ENCODE peak calls at places on chromosome 1, in four cellular contexts. M is left ventricle myocardium inferior, F is Calu3, R is tibial nerve. G is an unnamed sample.
A peak's percentile ranks its signal among the peaks of the same experiment; 100 is the strongest.

GRCh38 chr1:153849487-153850185 is 73.1 kb downstream of the GATAD2B start:
- DNase-seq in M (no peak), F (no peak), R (no peak), G (no peak)

GRCh38 chr1:200919386-200919785 is 24.7 kb downstream of the INAVA start:
- DNase-seq in M (no peak), F (no peak), R (no peak), G (no peak)

GRCh38 chr1:89725016-89725380 is 92.1 kb downstream of the LRRC8C start:
- DNase-seq in M (peak; percentile 41), F (no peak), R (no peak), G (peak; percentile 83)

GRCh38 chr1:208179303-208179702 is 64.9 kb downstream of the PLXNA2 start:
- DNase-seq in M (no peak), F (no peak), R (no peak), G (no peak)

GRCh38 chr1:147600119-147601111 is 59.1 kb downstream of the BCL9 start:
- DNase-seq in M (no peak), F (no peak), R (no peak), G (peak; percentile 85)

GRCh38 chr1:209537336-209538114 is 46.0 kb upstream of the CAMK1G start:
- DNase-seq in M (no peak), F (no peak), R (no peak), G (no peak)

GRCh38 chr1:145975216-145975615 is 10.7 kb downstream of the POLR3GL start:
- DNase-seq in M (no peak), F (no peak), R (no peak), G (no peak)

GRCh38 chr1:8343464-8344001 is 25.6 kb downstream of the SLC45A1 start:
- DNase-seq in M (peak; percentile 67), F (peak; percentile 53), R (peak; percentile 60), G (peak; percentile 98)

GRCh38 chr1:154404984-154405761 is at the start of gene IL6R:
- DNase-seq in M (peak; percentile 94), F (peak; percentile 92), R (peak; percentile 90), G (peak; percentile 97)

GRCh38 chr1:28592314-28593071 is 428 bp downstream of the RAB42 start:
- DNase-seq in M (peak; percentile 21), F (peak; percentile 17), R (no peak), G (peak; percentile 33)

GRCh38 chr1:151327223-151327902 is at the start of gene PI4KB:
- DNase-seq in M (peak; percentile 87), F (peak; percentile 96), R (peak; percentile 87), G (peak; percentile 96)

GRCh38 chr1:90176530-90176929 is 181.6 kb downstream of the ZNF326 start:
- DNase-seq in M (no peak), F (peak; percentile 29), R (no peak), G (no peak)

GRCh38 chr1:247681288-247681897 is 1.9 kb upstream of the OR13G1 start:
- DNase-seq in M (no peak), F (peak; percentile 16), R (no peak), G (no peak)

GRCh38 chr1:22411589-22411988 is 40.1 kb upstream of the ZBTB40 start:
- DNase-seq in M (no peak), F (no peak), R (no peak), G (no peak)
- TF ChIP-seq CTCF in M (no peak), F (no peak), R (no peak), G (no peak)

DNA sequence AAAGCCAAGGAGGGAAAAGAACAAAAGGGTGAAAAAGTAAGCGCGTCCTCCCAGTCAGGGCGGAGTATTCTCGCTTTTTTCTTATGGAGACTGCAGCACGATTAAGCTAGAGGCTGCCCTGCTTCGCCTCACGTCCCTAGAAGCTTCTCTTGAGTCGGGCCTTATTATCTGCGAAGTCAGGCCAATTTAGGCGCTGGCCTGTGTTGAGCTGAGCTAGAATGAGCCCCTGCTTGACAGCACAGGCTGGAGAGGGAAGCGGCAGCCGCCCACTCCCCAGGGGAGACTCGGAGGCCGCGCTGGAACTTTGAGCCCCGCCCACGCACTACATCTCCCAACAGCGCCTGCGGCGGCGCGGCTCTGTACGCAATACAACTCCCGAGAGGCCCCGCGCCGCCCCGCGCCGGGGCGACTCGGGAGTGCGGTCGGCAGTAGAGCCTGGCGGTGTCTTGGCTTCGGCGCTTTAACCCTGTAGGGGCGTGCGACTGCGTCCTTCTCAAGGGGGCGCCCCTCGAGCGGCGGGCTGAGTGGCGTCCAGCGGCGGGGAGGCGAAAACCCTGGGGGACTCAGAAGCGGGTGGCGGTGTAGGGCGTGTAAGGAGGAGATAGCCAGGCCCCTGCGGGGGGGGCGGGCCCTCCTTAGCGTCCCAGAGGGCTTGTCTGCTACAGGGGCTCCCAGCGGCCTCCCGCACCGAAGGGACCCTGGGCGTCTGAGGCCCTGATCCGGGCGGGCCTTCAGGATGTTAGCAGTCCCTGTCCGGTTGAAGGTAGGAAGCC is 888 bp downstream of the ZNF436 start:
- DNase-seq in M (peak; percentile 92), F (peak; percentile 82), R (peak; percentile 89), G (peak; percentile 91)
- TF ChIP-seq CTCF in M (peak; percentile 25), F (peak; percentile 10), R (no peak), G (peak; percentile 14)

GRCh38 chr1:37945743-37946702 is 830 bp downstream of the INPP5B start:
- DNase-seq in M (peak; percentile 50), F (no peak), R (peak; percentile 43), G (peak; percentile 94)

GRCh38 chr1:37947364-37947763 is 511 bp upstream of the INPP5B start:
- DNase-seq in M (no peak), F (no peak), R (no peak), G (no peak)

GRCh38 chr1:37946703-37947360 is at the start of gene INPP5B:
- DNase-seq in M (peak; percentile 91), F (peak; percentile 89), R (peak; percentile 81), G (peak; percentile 95)

GRCh38 chr1:37944816-37945215 is 2.0 kb downstream of the INPP5B start:
- DNase-seq in M (no peak), F (no peak), R (no peak), G (no peak)

GRCh38 chr1:37944091-37944763 is 2.6 kb downstream of the INPP5B start:
- DNase-seq in M (no peak), F (no peak), R (no peak), G (peak; percentile 29)
- TF ChIP-seq CTCF in M (no peak), F (no peak), R (no peak), G (no peak)

DNA sequence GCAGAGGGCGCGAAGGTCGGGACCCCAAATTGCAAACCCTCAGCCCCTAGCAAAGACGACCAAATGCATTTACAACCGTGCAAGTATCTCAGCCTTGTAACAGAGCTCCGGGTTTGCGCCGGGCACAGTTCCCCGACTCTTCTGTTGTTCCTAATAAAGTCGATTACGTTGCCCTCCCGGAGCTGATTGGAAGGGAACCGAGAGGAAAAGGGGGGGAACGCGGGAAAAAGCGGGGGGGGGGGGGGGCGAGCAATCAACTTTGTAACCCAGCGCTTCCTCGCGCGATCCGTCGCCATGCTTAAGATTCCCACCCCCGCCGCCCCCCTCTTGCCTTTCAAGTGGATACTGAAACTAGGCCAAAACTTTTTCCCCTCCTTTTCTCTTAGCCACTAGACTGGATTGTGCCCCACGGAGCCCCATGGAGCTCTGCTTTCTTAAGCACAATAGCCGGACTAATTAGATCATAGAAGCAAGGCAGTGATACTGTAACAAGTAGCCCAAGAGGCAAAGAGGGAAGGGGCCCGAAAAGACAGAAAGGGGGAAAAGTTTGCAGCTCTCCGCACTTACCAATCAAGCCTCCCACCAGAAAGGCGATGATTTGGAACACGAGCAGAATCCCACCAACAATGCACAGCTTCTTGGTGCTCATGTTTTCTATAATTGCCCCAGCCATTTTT is 558 bp downstream of the WLS start:
- DNase-seq in M (peak; percentile 65), F (peak; percentile 25), R (peak; percentile 25), G (peak; percentile 61)
- TF ChIP-seq CTCF in M (no peak), F (no peak), R (no peak), G (no peak)

GRCh38 chr1:26190373-26190987 is at the start of gene CATSPER4:
- DNase-seq in M (no peak), F (no peak), R (no peak), G (peak; percentile 21)
- TF ChIP-seq CTCF in M (peak; percentile 29), F (no peak), R (peak; percentile 10), G (no peak)